ENCODE peak calls at places on chromosome 17, in six cellular contexts. One of them, this sample, is unnamed.

GRCh38 chr17:14771543-14771942 is 470.7 kb downstream of the HS3ST3B1 start:
- DNase-seq in H1: no peak
- DNase-seq in HepG2: no peak
- DNase-seq in SK-N-SH: no peak
- DNase-seq in HCT116: no peak
- DNase-seq in K562: no peak
- DNase-seq in this sample: no peak

GRCh38 chr17:2068101-2068518 is 13.2 kb downstream of the HIC1 start:
- DNase-seq in H1: no peak
- DNase-seq in K562: no peak
- DNase-seq in HCT116: no peak
- DNase-seq in HepG2: no peak
- DNase-seq in SK-N-SH: no peak
- DNase-seq in this sample: no peak

GRCh38 chr17:206941-207560 is 25.6 kb upstream of the DOC2B start:
- DNase-seq in HCT116: no peak
- DNase-seq in HepG2: no peak
- DNase-seq in K562: no peak
- DNase-seq in H1: no peak
- DNase-seq in SK-N-SH: no peak
- DNase-seq in this sample: no peak

GRCh38 chr17:74176546-74177001 is 26.9 kb upstream of the RPL38 start:
- DNase-seq in HepG2: peak
- DNase-seq in K562: peak
- DNase-seq in HCT116: peak
- DNase-seq in SK-N-SH: peak
- DNase-seq in H1: peak
- DNase-seq in this sample: peak

GRCh38 chr17:50468120-50469004 is at the start of gene CHAD:
- DNase-seq in K562: peak
- DNase-seq in HCT116: no peak
- DNase-seq in H1: no peak
- DNase-seq in SK-N-SH: peak
- DNase-seq in HepG2: no peak
- DNase-seq in this sample: no peak

GRCh38 chr17:14080847-14081251 is 11.5 kb downstream of the COX10 start:
- DNase-seq in HCT116: no peak
- DNase-seq in K562: no peak
- DNase-seq in SK-N-SH: no peak
- DNase-seq in H1: no peak
- DNase-seq in HepG2: no peak
- DNase-seq in this sample: no peak

GRCh38 chr17:2251098-2251497 is 52.5 kb downstream of the SMG6 start:
- DNase-seq in H1: no peak
- DNase-seq in K562: no peak
- DNase-seq in HepG2: no peak
- DNase-seq in HCT116: no peak
- DNase-seq in SK-N-SH: no peak
- DNase-seq in this sample: no peak

GRCh38 chr17:75364078-75364477 is 41.4 kb downstream of the GRB2 start:
- DNase-seq in SK-N-SH: no peak
- DNase-seq in HCT116: no peak
- DNase-seq in HepG2: no peak
- DNase-seq in K562: no peak
- DNase-seq in H1: no peak
- DNase-seq in this sample: peak

GRCh38 chr17:2082003-2082862 is 27.3 kb downstream of the HIC1 start:
- DNase-seq in H1: no peak
- DNase-seq in K562: no peak
- DNase-seq in HepG2: no peak
- DNase-seq in HCT116: no peak
- DNase-seq in SK-N-SH: peak
- DNase-seq in this sample: no peak

GRCh38 chr17:40726919-40727318 is 23.4 kb upstream of the KRT24 start:
- DNase-seq in HepG2: peak
- DNase-seq in HCT116: peak
- DNase-seq in SK-N-SH: no peak
- DNase-seq in K562: no peak
- DNase-seq in H1: no peak
- DNase-seq in this sample: peak

GRCh38 chr17:1058423-1059130 is 61.6 kb downstream of the TIMM22 start:
- DNase-seq in K562: peak
- DNase-seq in HCT116: peak
- DNase-seq in HepG2: peak
- DNase-seq in H1: no peak
- DNase-seq in SK-N-SH: peak
- DNase-seq in this sample: no peak

GRCh38 chr17:73023759-73024158 is 68.7 kb downstream of the SLC39A11 start:
- DNase-seq in HepG2: no peak
- DNase-seq in K562: no peak
- DNase-seq in H1: no peak
- DNase-seq in SK-N-SH: no peak
- DNase-seq in HCT116: no peak
- DNase-seq in this sample: no peak

GRCh38 chr17:76163919-76164318 is 22.9 kb upstream of the FOXJ1 start:
- DNase-seq in SK-N-SH: no peak
- DNase-seq in H1: no peak
- DNase-seq in HCT116: no peak
- DNase-seq in K562: no peak
- DNase-seq in HepG2: no peak
- DNase-seq in this sample: no peak

GRCh38 chr17:20908373-20909273 is 134.2 kb downstream of the USP22 start:
- DNase-seq in HCT116: peak
- DNase-seq in H1: peak
- DNase-seq in HepG2: peak
- DNase-seq in K562: peak
- DNase-seq in SK-N-SH: peak
- DNase-seq in this sample: peak

GRCh38 chr17:40331743-40332641 is 23.0 kb downstream of the RARA start:
- DNase-seq in SK-N-SH: peak
- DNase-seq in HCT116: no peak
- DNase-seq in H1: no peak
- DNase-seq in K562: no peak
- DNase-seq in HepG2: no peak
- DNase-seq in this sample: peak

GRCh38 chr17:81869221-81870154 is 1.6 kb downstream of the ARHGDIA start:
- DNase-seq in K562: peak
- DNase-seq in H1: no peak
- DNase-seq in HCT116: no peak
- DNase-seq in HepG2: no peak
- DNase-seq in SK-N-SH: peak
- DNase-seq in this sample: peak

GRCh38 chr17:78644259-78644658 is 67.1 kb upstream of the DNAH17 start:
- DNase-seq in HepG2: no peak
- DNase-seq in K562: no peak
- DNase-seq in H1: no peak
- DNase-seq in HCT116: no peak
- DNase-seq in SK-N-SH: no peak
- DNase-seq in this sample: no peak

GRCh38 chr17:16378631-16379282 is 2.1 kb upstream of the UBB start:
- DNase-seq in H1: no peak
- DNase-seq in HCT116: no peak
- DNase-seq in K562: peak
- DNase-seq in SK-N-SH: no peak
- DNase-seq in HepG2: no peak
- DNase-seq in this sample: no peak

GRCh38 chr17:33294994-33295393 is 1.9 kb upstream of the ASIC2 start:
- DNase-seq in HepG2: no peak
- DNase-seq in K562: no peak
- DNase-seq in H1: no peak
- DNase-seq in HCT116: no peak
- DNase-seq in SK-N-SH: no peak
- DNase-seq in this sample: no peak

GRCh38 chr17:61253937-61254677 is 145.5 kb upstream of the TBX2 start:
- DNase-seq in HepG2: no peak
- DNase-seq in HCT116: no peak
- DNase-seq in SK-N-SH: no peak
- DNase-seq in H1: no peak
- DNase-seq in K562: no peak
- DNase-seq in this sample: no peak

GRCh38 chr17:61253293-61253801 is 146.3 kb upstream of the TBX2 start:
- DNase-seq in H1: no peak
- DNase-seq in SK-N-SH: no peak
- DNase-seq in HCT116: no peak
- DNase-seq in K562: no peak
- DNase-seq in HepG2: no peak
- DNase-seq in this sample: no peak

GRCh38 chr17:61254894-61255293 is 144.7 kb upstream of the TBX2 start:
- DNase-seq in HepG2: no peak
- DNase-seq in SK-N-SH: no peak
- DNase-seq in H1: no peak
- DNase-seq in K562: no peak
- DNase-seq in HCT116: no peak
- DNase-seq in this sample: no peak

GRCh38 chr17:61251939-61252865 is 147.4 kb upstream of the TBX2 start:
- DNase-seq in K562: no peak
- DNase-seq in H1: no peak
- DNase-seq in HepG2: no peak
- DNase-seq in SK-N-SH: peak
- DNase-seq in HCT116: no peak
- DNase-seq in this sample: no peak

DNA sequence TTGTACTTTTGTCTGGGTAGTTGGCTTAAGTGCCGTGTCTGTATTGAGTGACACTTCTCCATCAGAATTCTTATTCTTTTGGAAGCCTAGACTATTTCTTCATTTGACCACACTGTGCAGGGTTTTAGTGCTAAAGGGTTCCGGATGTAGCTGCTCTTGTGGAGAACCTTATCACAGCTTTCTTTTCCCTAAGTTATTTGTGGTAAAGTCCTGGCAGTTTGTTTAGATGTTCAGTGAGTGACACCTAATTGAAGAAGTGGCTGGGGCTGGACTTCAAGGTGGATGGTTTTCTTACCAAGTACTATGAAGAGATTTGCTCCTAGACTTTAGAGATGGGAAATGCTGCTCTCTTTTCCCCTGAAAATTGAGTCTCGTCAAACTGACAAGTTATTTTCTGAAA is 144.0 kb upstream of the TBX2 start:
- DNase-seq in H1: no peak
- DNase-seq in K562: no peak
- DNase-seq in HepG2: no peak
- DNase-seq in HCT116: no peak
- DNase-seq in SK-N-SH: no peak
- DNase-seq in this sample: no peak
- TF ChIP-seq JUND in H1: no peak
- TF ChIP-seq JUND in K562: no peak
- TF ChIP-seq JUND in HepG2: no peak
- TF ChIP-seq JUND in HCT116: no peak
- TF ChIP-seq JUND in SK-N-SH: no peak
- TF ChIP-seq JUND in this sample: no peak

GRCh38 chr17:55286681-55287589 is 22.2 kb downstream of the HLF start:
- DNase-seq in H1: no peak
- DNase-seq in HepG2: peak
- DNase-seq in SK-N-SH: no peak
- DNase-seq in K562: no peak
- DNase-seq in HCT116: peak
- DNase-seq in this sample: no peak
- TF ChIP-seq JUND in H1: no peak
- TF ChIP-seq JUND in HepG2: peak
- TF ChIP-seq JUND in SK-N-SH: no peak
- TF ChIP-seq JUND in K562: peak
- TF ChIP-seq JUND in HCT116: peak
- TF ChIP-seq JUND in this sample: no peak

GRCh38 chr17:46787478-46787877 is 31.0 kb downstream of the WNT3 start:
- DNase-seq in HCT116: no peak
- DNase-seq in K562: no peak
- DNase-seq in HepG2: no peak
- DNase-seq in H1: no peak
- DNase-seq in SK-N-SH: no peak
- DNase-seq in this sample: no peak

GRCh38 chr17:46788300-46788699 is 30.2 kb downstream of the WNT3 start:
- DNase-seq in HepG2: no peak
- DNase-seq in H1: no peak
- DNase-seq in SK-N-SH: no peak
- DNase-seq in K562: no peak
- DNase-seq in HCT116: no peak
- DNase-seq in this sample: no peak

GRCh38 chr17:46783031-46783593 is 35.4 kb downstream of the WNT3 start:
- DNase-seq in HCT116: no peak
- DNase-seq in H1: no peak
- DNase-seq in SK-N-SH: no peak
- DNase-seq in HepG2: peak
- DNase-seq in K562: no peak
- DNase-seq in this sample: no peak

GRCh38 chr17:46788796-46789195 is 29.7 kb downstream of the WNT3 start:
- DNase-seq in SK-N-SH: no peak
- DNase-seq in HepG2: no peak
- DNase-seq in HCT116: no peak
- DNase-seq in K562: no peak
- DNase-seq in H1: no peak
- DNase-seq in this sample: no peak

GRCh38 chr17:46785696-46786095 is 32.8 kb downstream of the WNT3 start:
- DNase-seq in HepG2: no peak
- DNase-seq in SK-N-SH: no peak
- DNase-seq in HCT116: no peak
- DNase-seq in K562: no peak
- DNase-seq in H1: no peak
- DNase-seq in this sample: no peak
- TF ChIP-seq JUND in HepG2: no peak
- TF ChIP-seq JUND in SK-N-SH: no peak
- TF ChIP-seq JUND in HCT116: no peak
- TF ChIP-seq JUND in K562: no peak
- TF ChIP-seq JUND in H1: no peak
- TF ChIP-seq JUND in this sample: no peak

GRCh38 chr17:77563439-77564102 is 394.9 kb upstream of the TNRC6C start:
- DNase-seq in HepG2: no peak
- DNase-seq in K562: no peak
- DNase-seq in SK-N-SH: no peak
- DNase-seq in HCT116: no peak
- DNase-seq in H1: no peak
- DNase-seq in this sample: no peak
- TF ChIP-seq JUND in HepG2: no peak
- TF ChIP-seq JUND in K562: no peak
- TF ChIP-seq JUND in SK-N-SH: no peak
- TF ChIP-seq JUND in HCT116: no peak
- TF ChIP-seq JUND in H1: no peak
- TF ChIP-seq JUND in this sample: no peak